ENCODE peak calls at places on chromosomes 7 and 10, in four cellular contexts. V is HCT116, P is substantia nigra, J is foreskin melanocyte. Q is an unnamed sample.

GRCh38 chr10:87531908-87532622 is 27.4 kb downstream of the MINPP1 start:
- DNase-seq in V (no peak), P (no peak), J (peak; percentile 95), Q (peak; percentile 42)

GRCh38 chr10:1738950-1739349 is 1.6 kb upstream of the ADARB2 start:
- DNase-seq in V (no peak), P (no peak), J (no peak), Q (no peak)

GRCh38 chr10:26217396-26218105 is 977 bp downstream of the GAD2 start:
- DNase-seq in V (no peak), P (no peak), J (no peak), Q (no peak)

GRCh38 chr7:5525271-5526189 is 101.9 kb upstream of the TNRC18 start:
- DNase-seq in V (peak; percentile 40), P (no peak), J (peak; percentile 73), Q (no peak)

GRCh38 chr10:94066411-94066810 is 72.7 kb downstream of the PLCE1 start:
- DNase-seq in V (no peak), P (no peak), J (no peak), Q (peak; percentile 2)

GRCh38 chr7:6658618-6659345 is 21.7 kb downstream of the ZNF316 start:
- DNase-seq in V (no peak), P (no peak), J (no peak), Q (no peak)

GRCh38 chr10:96995851-96996250 is 163.8 kb downstream of the LCOR start:
- DNase-seq in V (no peak), P (no peak), J (peak; percentile 97), Q (peak; percentile 94)

GRCh38 chr7:11297764-11298163 is 324.1 kb downstream of the PHF14 start:
- DNase-seq in V (no peak), P (no peak), J (no peak), Q (no peak)

GRCh38 chr10:30435068-30435422 is 1.1 kb downstream of the MAP3K8 start:
- DNase-seq in V (no peak), P (no peak), J (no peak), Q (no peak)

GRCh38 chr10:100391163-100392002 is 44.4 kb downstream of the SCD start:
- DNase-seq in V (no peak), P (no peak), J (no peak), Q (no peak)

GRCh38 chr7:157302314-157302711 is 34.5 kb upstream of the DNAJB6 start:
- DNase-seq in V (no peak), P (no peak), J (no peak), Q (no peak)

GRCh38 chr10:97714401-97715258 is 1.1 kb downstream of the MARVELD1 start:
- DNase-seq in V (no peak), P (no peak), J (peak; percentile 67), Q (no peak)

GRCh38 chr10:76869931-76870330 is 767.7 kb downstream of the KCNMA1 start:
- DNase-seq in V (no peak), P (no peak), J (no peak), Q (no peak)

GRCh38 chr7:33922820-33923219 is 17.5 kb downstream of the BMPER start:
- DNase-seq in V (no peak), P (no peak), J (no peak), Q (no peak)

GRCh38 chr7:603152-603941 is 83.7 kb upstream of the PDGFA start:
- DNase-seq in V (no peak), P (no peak), J (no peak), Q (no peak)

GRCh38 chr10:100800931-100801330 is 55.5 kb downstream of the PAX2 start:
- DNase-seq in V (no peak), P (no peak), J (no peak), Q (no peak)

GRCh38 chr10:112953075-112953501 is 3.0 kb downstream of the TCF7L2 start:
- DNase-seq in V (no peak), P (peak; percentile 15), J (no peak), Q (no peak)

GRCh38 chr10:88728107-88728763 is 22.2 kb downstream of the LIPK start:
- DNase-seq in V (peak; percentile 54), P (no peak), J (no peak), Q (no peak)

GRCh38 chr7:958221-959200 is 4.0 kb upstream of the ADAP1 start:
- DNase-seq in V (no peak), P (no peak), J (no peak), Q (no peak)

GRCh38 chr10:109934958-109935793 is 11.9 kb upstream of the XPNPEP1 start:
- DNase-seq in V (no peak), P (no peak), J (peak; percentile 88), Q (peak; percentile 85)

GRCh38 chr10:47384148-47384921 is at the start of gene ZNF488:
- DNase-seq in V (peak; percentile 63), P (peak; percentile 80), J (peak; percentile 51), Q (peak; percentile 71)

GRCh38 chr10:98431016-98431415 is 15.7 kb downstream of the HPS1 start:
- DNase-seq in V (no peak), P (no peak), J (no peak), Q (no peak)

GRCh38 chr7:139916717-139917395 is 87.8 kb downstream of the TBXAS1 start:
- DNase-seq in V (no peak), P (no peak), J (no peak), Q (no peak)

GRCh38 chr7:141161959-141162547 is 88.2 kb downstream of the TMEM178B start:
- DNase-seq in V (no peak), P (no peak), J (no peak), Q (no peak)

GRCh38 chr7:120743128-120743527 is 114.8 kb downstream of the TSPAN12 start:
- DNase-seq in V (no peak), P (no peak), J (peak; percentile 19), Q (no peak)

GRCh38 chr7:51310131-51310583 is 6.5 kb downstream of the COBL start:
- DNase-seq in V (no peak), P (no peak), J (no peak), Q (no peak)

GRCh38 chr10:64071218-64071617 is 550.0 kb downstream of the REEP3 start:
- DNase-seq in V (no peak), P (no peak), J (peak; percentile 76), Q (no peak)

GRCh38 chr7:24587853-24588252 is 14.6 kb downstream of the PALS2 start:
- DNase-seq in V (no peak), P (no peak), J (no peak), Q (no peak)

GRCh38 chr7:84191842-84192241 is 2.7 kb downstream of the SEMA3A start:
- DNase-seq in V (no peak), P (no peak), J (no peak), Q (no peak)

GRCh38 chr7:110685899-110686298 is 405.0 kb upstream of the LRRN3 start:
- DNase-seq in V (no peak), P (no peak), J (no peak), Q (no peak)

GRCh38 chr10:103717341-103718246 is 137.8 kb downstream of the SH3PXD2A start:
- DNase-seq in V (no peak), P (no peak), J (no peak), Q (no peak)

GRCh38 chr10:77628906-77629730 is 8.5 kb downstream of the KCNMA1 start:
- DNase-seq in V (no peak), P (no peak), J (peak; percentile 53), Q (no peak)

GRCh38 chr10:123044391-123044790 is 35.6 kb downstream of the ACADSB start:
- DNase-seq in V (peak; percentile 29), P (no peak), J (peak; percentile 11), Q (peak; percentile 1)

GRCh38 chr10:5071411-5072198 is 22.6 kb upstream of the AKR1C3 start:
- DNase-seq in V (no peak), P (peak; percentile 20), J (peak; percentile 65), Q (no peak)

GRCh38 chr7:155959894-155960293 is 147.6 kb upstream of the SHH start:
- DNase-seq in V (peak; percentile 93), P (no peak), J (no peak), Q (no peak)